ENCODE peak calls at places on chromosomes 6 and 20, in four cellular contexts. V, C, P and O are unnamed samples.
A peak's percentile ranks its signal among the peaks of the same experiment; 100 is the strongest.

GRCh38 chr6:26033132-26033941 is 53.9 kb upstream of the HFE start:
- DNase-seq in C (peak; percentile 62), V (no peak), P (peak; percentile 70), O (no peak)

GRCh38 chr6:24270011-24270410 is 87.8 kb downstream of the DCDC2 start:
- DNase-seq in V (no peak), C (no peak), P (no peak), O (no peak)

GRCh38 chr20:17835240-17835940 is 133.2 kb downstream of the SNX5 start:
- DNase-seq in V (no peak), C (peak; percentile 41), P (no peak), O (peak; percentile 87)

GRCh38 chr6:167416676-167417430 is 92.0 kb downstream of the TTLL2 start:
- DNase-seq in C (no peak), V (no peak), P (no peak), O (no peak)

GRCh38 chr6:144349690-144350132 is 64.6 kb downstream of the UTRN start:
- DNase-seq in C (no peak), P (no peak), V (no peak), O (no peak)

GRCh38 chr6:134534708-134535149 is 216.8 kb upstream of the SGK1 start:
- DNase-seq in C (no peak), V (no peak), P (no peak), O (no peak)

GRCh38 chr6:144408151-144408550 is 123.0 kb downstream of the UTRN start:
- DNase-seq in P (no peak), V (no peak), C (no peak), O (no peak)

GRCh38 chr20:13220857-13221297 is at the start of gene ISM1:
- DNase-seq in C (no peak), V (no peak), P (peak; percentile 89), O (no peak)

GRCh38 chr6:134288538-134289203 is 29.2 kb downstream of the SGK1 start:
- DNase-seq in V (no peak), C (no peak), P (no peak), O (no peak)

GRCh38 chr6:138953451-138953850 is 34.6 kb downstream of the REPS1 start:
- DNase-seq in C (no peak), V (no peak), P (no peak), O (no peak)

GRCh38 chr6:68718379-68719073 is 83.4 kb downstream of the ADGRB3 start:
- DNase-seq in P (no peak), V (no peak), C (no peak), O (no peak)

GRCh38 chr6:26020291-26020982 is 57.8 kb downstream of the TRIM38 start:
- DNase-seq in P (peak; percentile 78), V (no peak), C (peak; percentile 87), O (peak; percentile 91)

GRCh38 chr6:134178230-134179044 is 126.0 kb upstream of the SLC2A12 start:
- DNase-seq in C (peak; percentile 81), P (peak; percentile 70), V (peak; percentile 75), O (peak; percentile 87)

GRCh38 chr20:23087587-23088275 is 1.6 kb upstream of the CD93 start:
- DNase-seq in V (no peak), P (no peak), C (no peak), O (no peak)

GRCh38 chr20:23088891-23089290 is 2.8 kb upstream of the CD93 start:
- DNase-seq in P (no peak), V (no peak), C (no peak), O (no peak)

GRCh38 chr20:23086056-23086551 is at the start of gene CD93:
- DNase-seq in V (no peak), P (no peak), C (no peak), O (no peak)

GRCh38 chr20:23085415-23086055 is 589 bp downstream of the CD93 start:
- DNase-seq in V (no peak), C (no peak), P (no peak), O (peak; percentile 61)

GRCh38 chr20:23086931-23087411 is 847 bp upstream of the CD93 start:
- DNase-seq in C (peak; percentile 22), V (no peak), P (peak; percentile 28), O (no peak)
- TF ChIP-seq POLR2A in C (no peak), V (no peak), P (no peak), O (no peak)

GRCh38 chr6:16766043-16766521 is 4.8 kb upstream of the ATXN1 start:
- DNase-seq in V (no peak), C (no peak), P (no peak), O (no peak)

GRCh38 chr6:16765235-16765634 is 4.0 kb upstream of the ATXN1 start:
- DNase-seq in C (no peak), V (no peak), P (no peak), O (no peak)

GRCh38 chr6:16767765-16768514 is 6.7 kb upstream of the ATXN1 start:
- DNase-seq in P (no peak), V (no peak), C (no peak), O (no peak)

GRCh38 chr6:16769131-16769985 is 8.1 kb upstream of the ATXN1 start:
- DNase-seq in C (peak; percentile 38), V (no peak), P (no peak), O (no peak)

DNA sequence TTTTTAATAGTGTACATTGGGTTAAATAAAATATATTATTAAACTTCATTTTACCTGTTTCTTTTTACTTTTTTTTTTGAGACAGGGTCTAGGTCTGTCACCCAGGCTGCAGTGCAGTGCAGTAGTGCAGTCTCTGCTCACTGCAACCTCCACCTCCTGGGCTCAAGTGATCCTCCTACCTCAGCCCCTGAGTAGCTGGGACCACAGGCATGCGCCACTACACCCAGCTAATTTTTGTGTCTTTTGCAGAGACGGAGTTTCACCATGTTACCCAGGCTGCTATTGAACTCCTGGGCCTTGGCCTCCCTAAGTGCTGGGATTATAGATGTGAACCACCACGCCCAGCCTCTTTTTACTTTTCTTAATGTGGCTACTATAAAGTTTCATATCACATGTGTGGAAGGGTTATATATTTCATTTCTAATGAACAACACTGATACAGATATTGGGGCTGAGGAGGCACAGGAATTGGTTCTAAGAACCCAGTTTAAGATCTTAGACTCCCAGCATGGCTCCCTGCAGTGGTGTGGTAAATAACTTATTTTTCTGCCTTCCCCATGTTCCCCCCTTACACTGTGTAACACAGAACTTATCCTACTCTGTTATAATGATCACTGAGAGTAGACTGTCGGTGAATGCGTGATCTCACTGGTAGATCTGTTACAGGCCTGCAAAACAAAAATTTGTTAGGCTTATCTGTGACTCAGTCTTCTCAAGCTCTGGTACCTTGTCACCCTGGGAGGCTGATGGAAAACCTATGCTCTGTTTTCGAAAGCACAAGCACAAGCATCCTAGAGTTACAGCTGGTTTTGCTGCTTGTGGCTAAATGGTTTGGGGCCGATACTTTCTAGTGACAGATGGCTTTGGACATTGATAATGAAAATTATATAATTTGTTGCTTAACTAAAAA is 5.8 kb upstream of the ATXN1 start:
- DNase-seq in V (no peak), P (no peak), C (no peak), O (no peak)
- TF ChIP-seq POLR2A in V (no peak), P (no peak), C (no peak), O (no peak)

GRCh38 chr6:20135677-20136268 is 76.5 kb downstream of the MBOAT1 start:
- DNase-seq in P (peak; percentile 61), V (no peak), C (no peak), O (no peak)
- TF ChIP-seq POLR2A in P (no peak), V (no peak), C (no peak), O (no peak)

DNA sequence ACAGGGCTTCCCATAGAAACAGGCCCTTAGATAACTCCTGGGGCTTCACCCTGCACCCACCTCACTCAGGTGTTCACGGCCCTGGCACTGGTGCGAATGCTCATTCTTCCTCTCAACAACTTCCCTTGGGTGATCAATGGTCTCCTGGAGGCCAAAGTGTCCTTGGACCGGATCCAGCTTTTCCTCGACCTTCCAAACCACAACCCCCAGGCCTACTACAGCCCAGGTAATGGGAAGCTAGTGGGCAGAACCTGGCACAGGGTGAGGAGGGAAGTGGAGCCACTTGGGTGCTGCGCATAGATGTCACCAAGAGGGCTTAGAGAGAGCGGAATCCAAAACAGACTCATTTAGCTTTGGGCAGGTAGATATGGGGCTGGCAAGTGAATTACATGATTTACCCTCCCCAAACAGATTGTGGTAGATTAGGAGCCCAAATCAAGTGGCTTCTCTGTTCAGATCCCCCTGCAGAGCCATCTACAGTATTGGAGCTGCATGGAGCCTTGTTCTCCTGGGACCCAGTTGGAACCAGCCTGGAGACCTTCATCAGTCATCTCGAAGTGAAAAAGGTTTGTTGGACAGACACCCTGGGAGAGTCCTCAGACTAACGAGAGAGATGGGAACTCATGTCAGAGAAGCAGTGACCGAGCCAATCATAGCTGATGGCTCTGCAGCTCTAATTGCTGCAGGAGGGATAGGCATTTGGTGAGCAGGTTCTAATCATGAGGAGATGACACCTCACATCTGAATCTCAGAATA is 8.5 kb downstream of the ABCC10 start:
- DNase-seq in C (no peak), P (no peak), V (no peak), O (no peak)
- TF ChIP-seq POLR2A in C (no peak), P (no peak), V (no peak), O (no peak)

DNA sequence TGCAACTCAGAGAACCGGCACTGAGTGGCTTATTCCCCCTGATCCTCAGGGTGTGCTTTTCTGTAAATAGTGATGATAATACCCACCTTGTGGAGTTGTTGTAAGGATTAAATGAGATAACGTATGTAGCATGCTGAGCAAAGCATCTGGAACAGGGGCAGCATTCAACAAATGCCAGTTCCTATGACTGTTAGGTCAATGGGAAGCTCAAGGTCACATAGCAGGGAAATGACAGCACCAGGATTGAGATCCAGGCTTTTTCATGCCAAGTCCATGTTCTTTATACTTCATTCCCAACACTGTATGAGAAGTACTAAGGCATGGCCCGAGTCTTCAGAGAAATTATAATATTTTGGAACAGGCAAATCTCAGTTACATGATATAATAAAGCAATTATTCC is 5.1 kb downstream of the RCAN2 start:
- DNase-seq in C (no peak), V (no peak), P (no peak), O (no peak)
- TF ChIP-seq POLR2A in C (no peak), V (no peak), P (no peak), O (no peak)

GRCh38 chr20:63939061-63939935 is 16.9 kb downstream of the UCKL1 start:
- DNase-seq in P (no peak), V (no peak), C (no peak), O (no peak)

GRCh38 chr20:63941282-63942060 is 14.7 kb downstream of the UCKL1 start:
- DNase-seq in P (no peak), V (peak; percentile 96), C (peak; percentile 63), O (peak; percentile 91)

GRCh38 chr20:63942250-63943006 is 13.8 kb downstream of the UCKL1 start:
- DNase-seq in V (peak; percentile 78), C (peak; percentile 50), P (no peak), O (peak; percentile 79)

GRCh38 chr20:63940071-63940471 is 16.1 kb downstream of the UCKL1 start:
- DNase-seq in C (no peak), P (no peak), V (no peak), O (no peak)

DNA sequence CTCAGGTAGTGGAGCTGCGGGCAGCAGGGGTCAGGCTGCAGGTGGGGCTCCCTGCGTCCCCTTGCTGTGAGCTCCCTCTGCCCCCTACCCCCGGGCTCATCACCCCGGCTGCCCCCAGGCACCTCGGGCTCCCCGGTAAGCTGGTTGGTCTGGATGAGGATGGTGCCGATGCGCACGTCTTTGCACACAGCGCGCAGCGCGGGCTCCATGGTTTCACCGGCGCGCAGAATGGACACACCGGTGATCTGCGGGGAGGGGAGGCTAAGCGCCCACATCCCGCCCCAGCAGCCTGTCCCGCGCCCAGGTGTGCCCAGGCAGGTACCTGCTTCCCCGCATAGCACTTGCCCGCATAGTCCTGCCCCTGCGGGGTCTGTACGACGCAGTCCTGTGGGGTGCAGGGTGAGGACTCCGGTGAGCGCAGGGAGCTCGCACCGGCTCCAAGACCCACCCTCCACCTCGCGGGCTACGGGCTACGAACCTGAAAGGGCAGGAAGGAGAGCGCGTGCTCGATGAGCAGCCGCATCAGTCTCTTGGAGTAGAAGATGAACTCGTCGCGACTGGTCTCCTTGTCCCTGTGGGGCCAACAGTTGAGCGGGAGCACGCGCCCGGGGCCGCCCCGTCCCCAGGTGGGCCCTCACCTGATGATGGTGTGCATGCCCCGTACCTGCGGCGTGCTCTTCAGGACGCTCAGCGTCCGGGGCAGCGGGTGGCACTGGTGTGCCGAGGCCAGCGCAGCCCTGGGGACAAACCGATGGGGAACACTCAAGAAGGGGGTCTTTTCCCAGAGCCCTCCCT is 15.5 kb downstream of the UCKL1 start:
- DNase-seq in P (no peak), C (no peak), V (no peak), O (no peak)
- TF ChIP-seq POLR2A in P (no peak), C (no peak), V (no peak), O (no peak)

GRCh38 chr20:62237772-62238568 is at the start of gene OSBPL2:
- DNase-seq in C (peak; percentile 100), V (peak; percentile 98), P (peak; percentile 99), O (peak; percentile 100)
- TF ChIP-seq POLR2A in C (no peak), V (no peak), P (peak; percentile 69), O (peak; percentile 22)